ENCODE peak calls at places on chromosomes 16 and 17, in six cellular contexts. K, S, Q, M, A and I are unnamed samples.

GRCh38 chr17:39618252-39618913 is 8.4 kb upstream of the PPP1R1B start:
- DNase-seq in K (no peak), S (no peak), Q (no peak), M (no peak), A (no peak), I (peak; percentile 71)

GRCh38 chr17:78046923-78047322 is 81.6 kb downstream of the TMC6 start:
- DNase-seq in K (no peak), S (no peak), Q (no peak), M (no peak), A (no peak), I (peak; percentile 24)

GRCh38 chr16:83530293-83530692 is 277.5 kb upstream of the HSBP1 start:
- DNase-seq in K (no peak), S (no peak), Q (no peak), M (no peak), A (no peak), I (no peak)

GRCh38 chr17:43381204-43381603 is 17.6 kb upstream of the ARL4D start:
- DNase-seq in K (no peak), S (no peak), Q (no peak), M (no peak), A (no peak), I (no peak)

GRCh38 chr16:51982715-51983680 is 563.9 kb downstream of the TOX3 start:
- DNase-seq in K (peak; percentile 52), S (peak; percentile 48), Q (no peak), M (peak; percentile 76), A (peak; percentile 34), I (peak; percentile 46)

GRCh38 chr17:6327007-6327406 is 107.9 kb downstream of the AIPL1 start:
- DNase-seq in K (no peak), S (no peak), Q (no peak), M (no peak), A (peak; percentile 7), I (no peak)

GRCh38 chr16:70410736-70411135 is 28.2 kb downstream of the ST3GAL2 start:
- DNase-seq in K (no peak), S (no peak), Q (peak; percentile 18), M (no peak), A (no peak), I (no peak)

GRCh38 chr17:72860778-72861177 is 231.7 kb downstream of the SLC39A11 start:
- DNase-seq in K (no peak), S (no peak), Q (no peak), M (no peak), A (no peak), I (no peak)

GRCh38 chr17:47694018-47694817 is at the start of gene TBKBP1:
- DNase-seq in K (no peak), S (peak; percentile 87), Q (no peak), M (peak; percentile 10), A (peak; percentile 76), I (peak; percentile 94)

GRCh38 chr16:80592273-80592672 is 51.5 kb downstream of the DYNLRB2 start:
- DNase-seq in K (no peak), S (no peak), Q (no peak), M (no peak), A (no peak), I (no peak)